ENCODE peak calls at places on chromosomes 1 and 21, in nine cellular contexts. G is right atrium auricular region, I is tibial nerve, O is GM12865, R is fibroblast of pulmonary artery, Q is cardiac fibroblast, V is suprapubic skin, L is upper lobe of right lung, N is stomach. P is an unnamed sample.

GRCh38 chr1:165144757-165145397 is 211.6 kb downstream of the LMX1A start:
- DNase-seq in V (no peak), L (no peak), I (peak), N (peak), Q (peak), O (peak), R (peak), G (peak), P (peak)

GRCh38 chr1:63545780-63546179 is 22.5 kb downstream of the EFCAB7 start:
- DNase-seq in I (no peak), Q (peak), V (no peak), O (no peak), L (no peak), R (peak), N (no peak), G (no peak), P (peak)

GRCh38 chr21:42239973-42240372 is 21.0 kb downstream of the ABCG1 start:
- DNase-seq in G (no peak), R (no peak), O (no peak), N (no peak), V (no peak), I (no peak), L (no peak), Q (no peak), P (no peak)

GRCh38 chr1:99685516-99686180 is 39.7 kb downstream of the PALMD start:
- DNase-seq in O (peak), I (peak), G (peak), L (peak), Q (peak), N (peak), R (peak), V (peak), P (peak)

GRCh38 chr1:202998836-202999750 is 8.1 kb upstream of the TMEM183A start:
- DNase-seq in V (no peak), Q (peak), O (peak), R (peak), I (peak), N (peak), L (no peak), G (no peak), P (peak)

GRCh38 chr1:65435987-65436386 is 15.5 kb downstream of the LEPR start:
- DNase-seq in I (no peak), Q (peak), R (peak), N (no peak), V (no peak), G (no peak), O (no peak), L (no peak), P (peak)

GRCh38 chr1:26597629-26598039 is 68.1 kb downstream of the RPS6KA1 start:
- DNase-seq in N (no peak), R (peak), L (no peak), V (no peak), O (peak), I (no peak), G (no peak), Q (peak), P (peak)

GRCh38 chr1:42793824-42794223 is 9.0 kb downstream of the TMEM269 start:
- DNase-seq in L (no peak), G (no peak), Q (peak), I (peak), R (peak), V (no peak), O (no peak), N (no peak), P (peak)

GRCh38 chr1:87478231-87478630 is 149.6 kb downstream of the LMO4 start:
- DNase-seq in G (peak), L (no peak), I (peak), V (no peak), N (no peak), Q (peak), O (no peak), R (peak), P (peak)

GRCh38 chr1:235067396-235068154 is 61.1 kb downstream of the TOMM20 start:
- DNase-seq in L (peak), V (peak), O (no peak), G (peak), R (peak), N (peak), Q (peak), I (peak), P (peak)

GRCh38 chr1:23283660-23284602 is 60.2 kb downstream of the HNRNPR start:
- DNase-seq in I (no peak), O (no peak), Q (no peak), R (peak), V (no peak), L (no peak), G (no peak), N (no peak), P (peak)

GRCh38 chr1:163842546-163842945 is 520.8 kb downstream of the NUF2 start:
- DNase-seq in I (no peak), R (no peak), L (no peak), O (no peak), V (no peak), N (no peak), G (no peak), Q (no peak), P (peak)

GRCh38 chr1:208149776-208150514 is 94.2 kb downstream of the PLXNA2 start:
- DNase-seq in V (no peak), O (no peak), L (no peak), R (no peak), G (no peak), Q (peak), N (peak), I (peak), P (no peak)

GRCh38 chr21:26185021-26185420 is 14.5 kb upstream of the APP start:
- DNase-seq in L (no peak), Q (no peak), N (no peak), V (no peak), R (no peak), O (no peak), I (no peak), G (no peak), P (no peak)

GRCh38 chr1:86068841-86069756 is 87.5 kb downstream of the COL24A1 start:
- DNase-seq in N (no peak), V (no peak), L (no peak), G (no peak), Q (peak), O (no peak), R (no peak), I (no peak), P (peak)

GRCh38 chr21:33075596-33076195 is 5.8 kb downstream of the OLIG1 start:
- DNase-seq in L (no peak), R (no peak), G (no peak), I (no peak), V (no peak), Q (no peak), O (no peak), N (no peak), P (no peak)

GRCh38 chr21:25791321-25791720 is 56.5 kb downstream of the GABPA start:
- DNase-seq in R (peak), I (no peak), O (no peak), Q (no peak), V (no peak), L (no peak), G (no peak), N (no peak), P (no peak)

GRCh38 chr1:75079535-75080290 is 54.5 kb upstream of the LHX8 start:
- DNase-seq in R (no peak), L (no peak), Q (no peak), V (no peak), G (no peak), I (no peak), O (no peak), N (no peak), P (no peak)

GRCh38 chr1:35111106-35111505 is 31.9 kb downstream of the ZMYM1 start:
- DNase-seq in R (peak), I (no peak), O (no peak), V (no peak), N (no peak), Q (peak), L (no peak), G (no peak), P (peak)

GRCh38 chr21:45164838-45165237 is 90.5 kb downstream of the ADARB1 start:
- DNase-seq in V (no peak), L (no peak), R (no peak), N (no peak), G (no peak), Q (no peak), I (no peak), O (no peak), P (no peak)

GRCh38 chr1:1393428-1393827 is 5.7 kb downstream of the CCNL2 start:
- DNase-seq in O (no peak), Q (no peak), V (no peak), N (no peak), I (no peak), G (no peak), L (no peak), R (no peak), P (no peak)

GRCh38 chr1:223231011-223231572 is 88.0 kb upstream of the TLR5 start:
- DNase-seq in G (no peak), V (no peak), N (no peak), I (no peak), O (no peak), L (no peak), R (no peak), Q (no peak), P (no peak)

GRCh38 chr1:159953866-159954515 is at the start of gene SLAMF9:
- DNase-seq in R (peak), N (no peak), O (no peak), V (no peak), G (no peak), L (no peak), I (no peak), Q (peak), P (peak)

GRCh38 chr1:46289976-46290375 is 13.4 kb downstream of the LRRC41 start:
- DNase-seq in G (no peak), O (no peak), L (no peak), I (no peak), R (no peak), Q (no peak), N (no peak), V (no peak), P (peak)

GRCh38 chr1:59892836-59893811 is 33.4 kb downstream of the CYP2J2 start:
- DNase-seq in N (no peak), I (no peak), V (no peak), O (no peak), R (no peak), L (no peak), Q (no peak), G (no peak), P (no peak)

GRCh38 chr21:39204134-39204533 is 20.9 kb upstream of the PSMG1 start:
- DNase-seq in V (no peak), R (no peak), Q (no peak), L (no peak), G (no peak), N (no peak), I (no peak), O (no peak), P (no peak)
- TF ChIP-seq CTCF in V (no peak), R (peak), Q (peak), L (peak), G (no peak), N (peak), I (no peak), O (peak), P (peak)

GRCh38 chr1:178361847-178362246 is 134.9 kb downstream of the CLEC20A start:
- DNase-seq in Q (no peak), N (no peak), R (no peak), I (no peak), L (no peak), O (peak), G (no peak), V (no peak), P (no peak)
- TF ChIP-seq CTCF in Q (no peak), N (no peak), R (no peak), I (no peak), L (no peak), O (peak), G (no peak), V (no peak), P (no peak)

GRCh38 chr1:179002552-179003345 is 22.9 kb upstream of the FAM20B start:
- DNase-seq in Q (peak), N (peak), V (peak), O (peak), I (peak), L (peak), G (peak), R (peak), P (peak)
- TF ChIP-seq CTCF in Q (peak), N (peak), V (peak), O (peak), I (peak), L (peak), G (peak), R (peak), P (peak)

GRCh38 chr21:18369115-18369514 is 34.5 kb downstream of the TMPRSS15 start:
- DNase-seq in R (peak), V (no peak), L (no peak), Q (peak), I (no peak), N (no peak), G (no peak), O (peak), P (peak)
- TF ChIP-seq CTCF in R (no peak), V (no peak), L (no peak), Q (no peak), I (no peak), N (no peak), G (peak), O (peak), P (no peak)

GRCh38 chr1:180778782-180779398 is 133.8 kb upstream of the KIAA1614 start:
- DNase-seq in V (no peak), L (no peak), N (no peak), G (no peak), Q (peak), I (no peak), O (peak), R (peak), P (no peak)
- TF ChIP-seq CTCF in V (no peak), L (peak), N (peak), G (no peak), Q (peak), I (no peak), O (peak), R (peak), P (peak)

DNA sequence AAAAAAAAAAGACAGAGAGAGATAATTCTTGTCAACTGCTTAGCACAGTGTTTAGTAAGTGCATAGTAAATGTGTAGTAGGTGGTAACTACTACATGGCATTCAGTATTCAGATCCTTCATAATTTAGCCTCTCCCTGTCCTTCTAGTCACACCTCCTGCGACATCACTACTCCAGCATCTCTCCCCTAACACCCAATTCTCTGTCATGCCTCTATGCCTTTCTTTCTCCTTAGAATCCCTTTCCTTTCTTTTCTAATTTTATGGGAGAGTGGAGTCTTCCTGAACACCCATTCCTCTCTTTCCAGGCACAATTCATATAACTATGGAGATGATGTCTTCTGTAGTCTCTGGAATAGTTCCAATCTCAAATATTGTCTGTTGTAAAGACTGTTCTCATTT is 3.9 kb upstream of the VPS72 start:
- DNase-seq in R (no peak), O (no peak), N (no peak), Q (no peak), G (no peak), I (no peak), V (no peak), L (no peak), P (no peak)
- TF ChIP-seq CTCF in R (no peak), O (no peak), N (no peak), Q (no peak), G (no peak), I (no peak), V (no peak), L (no peak), P (no peak)

DNA sequence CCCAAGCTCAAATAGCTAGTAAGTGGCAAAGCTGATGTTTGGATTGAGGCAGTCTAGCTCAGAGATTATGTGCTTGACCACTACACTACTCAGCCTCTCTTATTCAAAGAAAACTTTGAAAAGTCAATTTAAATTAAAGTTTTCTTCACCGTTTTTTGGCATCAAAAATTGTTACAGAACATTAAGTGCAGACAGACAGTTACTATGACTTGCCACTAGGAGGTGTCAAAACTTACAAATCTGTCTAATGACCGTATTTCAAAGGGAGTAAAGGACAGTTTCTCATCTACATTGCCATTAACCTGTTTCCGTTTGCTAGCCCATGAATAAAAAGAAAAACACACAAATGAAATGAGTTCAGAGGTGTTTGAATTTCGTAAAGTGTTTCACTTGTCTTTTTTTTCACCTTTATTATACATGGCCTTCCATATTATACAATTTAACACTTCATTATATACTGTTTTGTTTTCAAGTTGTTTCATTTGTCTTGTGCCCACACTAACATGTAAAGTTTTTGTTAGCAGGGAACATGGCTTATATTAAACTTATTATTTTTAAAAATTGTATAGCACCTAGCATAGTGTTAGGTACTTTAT is 57.4 kb upstream of the MTF2 start:
- DNase-seq in G (no peak), I (no peak), V (no peak), L (no peak), R (peak), O (peak), Q (peak), N (no peak), P (peak)
- TF ChIP-seq CTCF in G (peak), I (peak), V (peak), L (peak), R (peak), O (peak), Q (peak), N (peak), P (peak)

GRCh38 chr1:180988221-180988826 is 34.3 kb downstream of the STX6 start:
- DNase-seq in V (no peak), N (no peak), Q (peak), I (no peak), O (no peak), G (no peak), R (peak), L (no peak), P (peak)

GRCh38 chr1:180994262-180994661 is 28.4 kb downstream of the STX6 start:
- DNase-seq in N (no peak), G (no peak), V (no peak), L (no peak), O (no peak), Q (peak), I (no peak), R (no peak), P (peak)
- TF ChIP-seq CTCF in N (no peak), G (no peak), V (no peak), L (no peak), O (no peak), Q (no peak), I (no peak), R (no peak), P (no peak)

DNA sequence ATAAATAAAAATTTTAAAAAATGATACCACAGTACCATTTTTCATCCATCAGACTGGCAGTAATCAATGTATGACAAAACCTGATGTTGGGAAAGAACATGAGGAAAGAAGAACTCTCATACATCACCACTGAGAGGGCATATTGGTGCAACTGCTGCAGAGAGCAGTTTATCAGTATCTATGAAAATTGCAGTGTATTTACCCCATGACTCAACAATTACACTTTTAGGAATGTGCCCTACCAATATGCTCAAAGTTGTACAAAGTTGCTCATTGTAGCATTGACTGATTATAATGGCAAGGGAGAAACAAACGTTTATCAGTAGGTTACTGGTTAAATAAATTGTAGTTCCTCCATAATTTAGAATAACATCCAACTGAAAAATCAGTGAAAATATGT is 36.7 kb downstream of the CATSPERE start:
- DNase-seq in I (no peak), O (no peak), R (peak), N (no peak), Q (no peak), L (no peak), G (no peak), V (no peak), P (peak)
- TF ChIP-seq CTCF in I (no peak), O (no peak), R (no peak), N (no peak), Q (no peak), L (no peak), G (no peak), V (no peak), P (no peak)